ENCODE peak calls at places on chromosomes 6 and 20, in eight cellular contexts. O, Y, F, B, N, J, G and A are unnamed samples.

GRCh38 chr6:22980446-22980845 is 411.1 kb downstream of the HDGFL1 start:
- DNase-seq in O (no peak), J (no peak), G (peak; percentile 2), F (no peak), Y (no peak), N (no peak), B (no peak), A (no peak)

GRCh38 chr20:52312131-52312729 is 120.7 kb upstream of the ZFP64 start:
- DNase-seq in G (peak; percentile 35), F (peak; percentile 79), B (no peak), O (no peak), J (no peak), Y (peak; percentile 52), N (peak; percentile 86), A (peak; percentile 40)

GRCh38 chr6:113442040-113442439 is 415.1 kb upstream of the MARCKS start:
- DNase-seq in O (no peak), Y (no peak), J (no peak), B (no peak), F (no peak), N (no peak), G (no peak), A (no peak)

GRCh38 chr6:168037856-168038255 is 40.4 kb downstream of the KIF25 start:
- DNase-seq in B (no peak), Y (no peak), N (no peak), J (no peak), G (no peak), F (no peak), O (no peak), A (no peak)

GRCh38 chr6:6557871-6558270 is 30.6 kb upstream of the LY86 start:
- DNase-seq in B (no peak), G (no peak), N (no peak), F (no peak), J (no peak), O (no peak), Y (no peak), A (no peak)

GRCh38 chr6:118146584-118146983 is 239.5 kb downstream of the SLC35F1 start:
- DNase-seq in F (no peak), N (no peak), G (no peak), O (no peak), B (no peak), Y (no peak), J (no peak), A (no peak)

GRCh38 chr6:54846243-54846856 is at the start of gene FAM83B:
- DNase-seq in G (peak; percentile 70), J (no peak), F (peak; percentile 86), B (peak; percentile 60), N (no peak), Y (peak; percentile 78), O (peak; percentile 56), A (peak; percentile 19)

GRCh38 chr6:96022225-96022624 is 6.5 kb downstream of the FUT9 start:
- DNase-seq in F (no peak), G (no peak), B (no peak), N (no peak), Y (no peak), O (no peak), J (no peak), A (no peak)

GRCh38 chr6:128569737-128570438 is 49.5 kb upstream of the PTPRK start:
- DNase-seq in N (no peak), G (peak; percentile 74), F (peak; percentile 18), Y (no peak), B (no peak), O (no peak), J (no peak), A (no peak)

GRCh38 chr6:29563435-29563834 is 3.9 kb upstream of the UBD start:
- DNase-seq in J (no peak), G (no peak), O (no peak), B (no peak), N (peak; percentile 27), F (no peak), Y (no peak), A (no peak)

GRCh38 chr6:46734867-46735719 is at the start of gene PLA2G7:
- DNase-seq in O (peak; percentile 50), Y (peak; percentile 22), N (no peak), B (peak; percentile 58), J (peak; percentile 65), F (peak; percentile 32), G (no peak), A (no peak)

GRCh38 chr20:4220756-4221155 is 205.4 kb upstream of the RNF24 start:
- DNase-seq in N (no peak), B (no peak), Y (no peak), F (no peak), O (no peak), G (no peak), J (no peak), A (no peak)

GRCh38 chr6:100617633-100618348 is 153.1 kb upstream of the SIM1 start:
- DNase-seq in B (no peak), Y (no peak), F (no peak), O (no peak), J (no peak), G (no peak), N (peak; percentile 52), A (no peak)

GRCh38 chr20:51442602-51443001 is 99.9 kb downstream of the NFATC2 start:
- DNase-seq in O (no peak), Y (no peak), N (no peak), J (no peak), B (no peak), F (no peak), G (no peak), A (no peak)

GRCh38 chr20:54356726-54357235 is 118.6 kb upstream of the DOK5 start:
- DNase-seq in F (no peak), O (no peak), N (no peak), J (no peak), G (no peak), Y (no peak), B (no peak), A (no peak)

GRCh38 chr6:168201383-168201782 is 118.2 kb downstream of the DACT2 start:
- DNase-seq in G (no peak), Y (peak; percentile 50), N (no peak), B (no peak), F (peak; percentile 54), O (no peak), J (no peak), A (no peak)

GRCh38 chr20:52267418-52267817 is 75.8 kb upstream of the ZFP64 start:
- DNase-seq in F (no peak), B (no peak), Y (no peak), G (no peak), N (no peak), J (no peak), O (no peak), A (no peak)

GRCh38 chr6:148758492-148758891 is 11.7 kb downstream of the UST start:
- DNase-seq in F (no peak), O (no peak), B (peak; percentile 62), Y (peak; percentile 66), J (no peak), N (peak; percentile 66), G (no peak), A (no peak)
- H3K4me1 ChIP-seq in F (peaks cover 9% of the 10 kb centered on the region), O (peaks cover 47% of the 10 kb centered on the region), B (peaks cover 49% of the 10 kb centered on the region), Y (peaks cover 15% of the 10 kb centered on the region), J (peaks cover 36% of the 10 kb centered on the region), N (peaks cover 27% of the 10 kb centered on the region), G (peaks cover 17% of the 10 kb centered on the region), A (peaks cover 14% of the 10 kb centered on the region)

GRCh38 chr20:17655286-17655651 is 26.8 kb downstream of the RRBP1 start:
- DNase-seq in Y (peak; percentile 8), N (no peak), J (peak; percentile 38), O (no peak), F (no peak), B (no peak), G (no peak), A (no peak)
- H3K4me1 ChIP-seq in Y (peaks cover 96% of the 10 kb centered on the region), N (no peaks in the 10 kb centered on the region), J (peaks cover 44% of the 10 kb centered on the region), O (peaks cover 32% of the 10 kb centered on the region), F (peaks cover 16% of the 10 kb centered on the region), B (peaks cover 28% of the 10 kb centered on the region), G (no peaks in the 10 kb centered on the region), A (peaks cover 29% of the 10 kb centered on the region)

DNA sequence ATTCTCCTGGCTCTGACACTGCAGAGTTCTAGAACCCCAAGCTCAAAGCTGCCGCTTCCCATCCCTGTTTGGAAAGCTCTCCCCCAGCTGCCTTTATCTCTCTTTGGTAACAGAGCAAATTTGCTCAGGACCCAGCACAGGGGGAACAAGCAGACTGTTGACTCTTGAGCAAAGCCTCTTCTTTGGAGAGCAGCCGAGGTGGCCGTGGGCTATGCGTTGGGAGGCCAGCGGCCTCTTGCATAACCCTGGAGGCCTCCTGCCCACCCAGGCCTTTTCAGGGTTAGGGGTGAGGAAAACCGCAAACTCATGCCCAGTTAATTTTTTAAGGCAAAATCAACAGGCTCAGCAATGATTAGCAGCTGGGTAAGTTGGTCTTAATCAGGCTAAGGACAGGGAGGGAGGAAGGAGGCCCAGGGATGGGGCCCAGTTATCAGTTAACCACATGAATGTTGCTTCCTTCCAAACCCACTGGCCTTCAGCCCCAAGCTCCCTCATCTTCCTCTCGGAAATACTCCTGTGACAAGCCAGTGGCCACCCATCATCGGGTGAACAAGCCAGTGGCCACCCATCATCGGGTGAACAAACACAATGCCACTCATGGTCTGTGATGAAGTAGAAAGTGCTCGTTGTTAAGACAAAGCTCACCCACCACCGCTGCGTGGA is 39.2 kb downstream of the HNF4A start:
- DNase-seq in O (no peak), J (no peak), B (no peak), F (peak; percentile 46), G (no peak), N (no peak), Y (peak; percentile 31), A (no peak)
- H3K4me1 ChIP-seq in O (no peaks in the 10 kb centered on the region), J (no peaks in the 10 kb centered on the region), B (no peaks in the 10 kb centered on the region), F (peaks cover 8% of the 10 kb centered on the region), G (no peaks in the 10 kb centered on the region), N (no peaks in the 10 kb centered on the region), Y (peaks cover 34% of the 10 kb centered on the region), A (no peaks in the 10 kb centered on the region)

DNA sequence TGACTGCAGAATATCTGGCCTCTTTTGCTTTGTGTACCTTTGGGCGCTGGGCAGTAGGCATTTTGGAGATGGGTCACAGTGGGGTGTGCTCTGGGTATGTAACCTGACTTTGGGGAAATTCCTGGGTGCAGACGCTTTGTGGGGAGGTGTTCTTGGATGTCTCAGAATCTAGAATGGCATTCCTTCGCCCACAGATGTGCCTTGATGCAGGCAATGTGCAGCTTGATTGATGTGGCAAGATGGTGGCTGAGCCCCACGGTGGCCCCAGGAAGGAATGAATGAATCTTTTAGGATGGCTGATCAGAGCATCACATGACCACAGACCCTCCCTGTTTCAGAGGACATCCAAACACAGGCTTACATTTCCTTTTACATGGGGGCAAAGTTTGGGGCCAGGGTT is 5.4 kb downstream of the PPP1R16B start:
- DNase-seq in O (no peak), G (no peak), Y (no peak), F (no peak), B (no peak), J (no peak), N (no peak), A (no peak)
- H3K4me1 ChIP-seq in O (peaks cover 36% of the 10 kb centered on the region), G (no peaks in the 10 kb centered on the region), Y (peaks cover 11% of the 10 kb centered on the region), F (peaks cover 9% of the 10 kb centered on the region), B (peaks cover 44% of the 10 kb centered on the region), J (peaks cover 13% of the 10 kb centered on the region), N (peaks cover 7% of the 10 kb centered on the region), A (peaks cover 29% of the 10 kb centered on the region)

GRCh38 chr6:5072440-5072839 is 12.7 kb upstream of the PPP1R3G start:
- DNase-seq in G (no peak), O (no peak), Y (no peak), B (no peak), N (no peak), F (no peak), J (no peak), A (no peak)
- H3K4me1 ChIP-seq in G (no peaks in the 10 kb centered on the region), O (no peaks in the 10 kb centered on the region), Y (no peaks in the 10 kb centered on the region), B (no peaks in the 10 kb centered on the region), N (no peaks in the 10 kb centered on the region), F (no peaks in the 10 kb centered on the region), J (no peaks in the 10 kb centered on the region), A (no peaks in the 10 kb centered on the region)

GRCh38 chr6:1130692-1131091 is 181.2 kb upstream of the FOXQ1 start:
- DNase-seq in N (no peak), J (no peak), B (no peak), F (no peak), G (no peak), Y (no peak), O (no peak), A (peak; percentile 51)
- H3K4me1 ChIP-seq in N (no peaks in the 10 kb centered on the region), J (no peaks in the 10 kb centered on the region), B (no peaks in the 10 kb centered on the region), F (peaks cover 10% of the 10 kb centered on the region), G (no peaks in the 10 kb centered on the region), Y (no peaks in the 10 kb centered on the region), O (no peaks in the 10 kb centered on the region), A (no peaks in the 10 kb centered on the region)